ENCODE peak calls at places on chromosomes 6 and 20, in four cellular contexts. F, R, S and I are unnamed samples.

GRCh38 chr20:20370087-20370575 is 2.2 kb downstream of the INSM1 start:
- DNase-seq in F (no peak), R (no peak), S (no peak), I (no peak)

GRCh38 chr20:47272893-47273590 is 83.5 kb downstream of the ZMYND8 start:
- DNase-seq in F (peak), R (peak), S (no peak), I (no peak)

GRCh38 chr6:135812085-135812526 is 39.4 kb upstream of the PDE7B start:
- DNase-seq in F (no peak), R (no peak), S (no peak), I (no peak)

GRCh38 chr6:156839591-156840001 is 62.4 kb downstream of the ARID1B start:
- DNase-seq in F (no peak), R (no peak), S (no peak), I (no peak)

GRCh38 chr6:42784739-42785498 is 3.1 kb downstream of the BICRAL start:
- DNase-seq in F (no peak), R (no peak), S (no peak), I (no peak)

GRCh38 chr6:169101981-169102380 is 151.7 kb downstream of the THBS2 start:
- DNase-seq in F (no peak), R (no peak), S (no peak), I (peak)

GRCh38 chr6:2237001-2237400 is 8.4 kb downstream of the GMDS start:
- DNase-seq in F (no peak), R (peak), S (no peak), I (peak)

GRCh38 chr20:33291830-33292355 is 8.9 kb downstream of the BPIFB1 start:
- DNase-seq in F (peak), R (no peak), S (peak), I (no peak)

GRCh38 chr20:32240220-32240619 is 32.5 kb downstream of the POFUT1 start:
- DNase-seq in F (no peak), R (no peak), S (no peak), I (no peak)

GRCh38 chr6:116349216-116349615 is 21.5 kb upstream of the DSE start:
- DNase-seq in F (no peak), R (no peak), S (no peak), I (no peak)

GRCh38 chr6:169641461-169642085 is 60.3 kb downstream of the WDR27 start:
- DNase-seq in F (no peak), R (no peak), S (no peak), I (no peak)

GRCh38 chr20:46808565-46808964 is 86.1 kb upstream of the EYA2 start:
- DNase-seq in F (no peak), R (no peak), S (no peak), I (no peak)

GRCh38 chr6:170165085-170165484 is 125.8 kb downstream of the DLL1 start:
- DNase-seq in F (no peak), R (no peak), S (no peak), I (no peak)

GRCh38 chr6:12241493-12242214 is 48.5 kb upstream of the EDN1 start:
- DNase-seq in F (no peak), R (no peak), S (no peak), I (no peak)

GRCh38 chr6:7050911-7051779 is 56.6 kb upstream of the RREB1 start:
- DNase-seq in F (no peak), R (peak), S (no peak), I (no peak)

GRCh38 chr20:49037962-49038387 is 8.1 kb upstream of the CSE1L start:
- DNase-seq in F (no peak), R (no peak), S (no peak), I (no peak)

GRCh38 chr20:41111578-41111951 is 25.8 kb upstream of the PLCG1 start:
- DNase-seq in F (no peak), R (no peak), S (no peak), I (no peak)

GRCh38 chr6:165848099-165848461 is 185.0 kb upstream of the PDE10A start:
- DNase-seq in F (no peak), R (no peak), S (no peak), I (no peak)

GRCh38 chr6:3751019-3751729 is at the start of gene PXDC1:
- DNase-seq in F (no peak), R (no peak), S (no peak), I (no peak)

GRCh38 chr6:132520953-132521352 is 8.0 kb upstream of the STX7 start:
- DNase-seq in F (no peak), R (peak), S (no peak), I (no peak)

GRCh38 chr6:122789862-122790739 is 1.0 kb downstream of the SMPDL3A start:
- DNase-seq in F (no peak), R (no peak), S (no peak), I (no peak)

GRCh38 chr6:158604048-158604406 is 40.5 kb downstream of the DYNLT1 start:
- DNase-seq in F (no peak), R (no peak), S (no peak), I (no peak)

GRCh38 chr20:51400051-51400926 is 142.2 kb downstream of the NFATC2 start:
- DNase-seq in F (no peak), R (no peak), S (peak), I (no peak)

GRCh38 chr6:168450921-168451320 is 9.9 kb downstream of the SMOC2 start:
- DNase-seq in F (no peak), R (no peak), S (no peak), I (no peak)

GRCh38 chr6:163813979-163814493 is 399.5 kb downstream of the QKI start:
- DNase-seq in F (no peak), R (no peak), S (no peak), I (no peak)

GRCh38 chr6:138891255-138891986 is 95.5 kb downstream of the ECT2L start:
- DNase-seq in F (no peak), R (no peak), S (no peak), I (no peak)

GRCh38 chr20:60407011-60407771 is 449.0 kb downstream of the CDH26 start:
- DNase-seq in F (no peak), R (no peak), S (no peak), I (no peak)

GRCh38 chr6:121549741-121550140 is 114.3 kb downstream of the GJA1 start:
- DNase-seq in F (no peak), R (peak), S (no peak), I (peak)

GRCh38 chr6:139753198-139753861 is 378.9 kb upstream of the CITED2 start:
- DNase-seq in F (no peak), R (peak), S (no peak), I (no peak)

GRCh38 chr6:162157157-162157556 is 570.4 kb downstream of the PRKN start:
- DNase-seq in F (no peak), R (no peak), S (no peak), I (no peak)

GRCh38 chr6:322205-322930 is 30.1 kb downstream of the DUSP22 start:
- DNase-seq in F (no peak), R (no peak), S (no peak), I (no peak)